ENCODE peak calls at places on chromosome 21, in seven cellular contexts. A is IMR-90, I is body of pancreas, E is cardiac muscle cell, B is endothelial cell of umbilical vein, D is HepG2, T is upper lobe of right lung. S is an unnamed sample. For H3K9me3, the result is how much of the 10 kb centered on the place peaks cover.

GRCh38 chr21:37061926-37062591 is 10.8 kb downstream of the PIGP start:
- DNase-seq in A (no peak), I (no peak), E (no peak), B (no peak), D (peak), T (no peak), S (no peak)

GRCh38 chr21:28154121-28154520 is 838.6 kb downstream of the LTN1 start:
- DNase-seq in A (peak), I (no peak), E (no peak), B (no peak), D (no peak), T (no peak), S (no peak)

GRCh38 chr21:38422067-38422466 is 76.2 kb downstream of the ERG start:
- DNase-seq in A (no peak), I (no peak), E (no peak), B (no peak), D (no peak), T (no peak), S (no peak)

GRCh38 chr21:44011123-44011773 is 861 bp upstream of the TRAPPC10 start:
- DNase-seq in A (no peak), I (peak), E (no peak), B (no peak), D (no peak), T (no peak), S (no peak)

GRCh38 chr21:26753822-26754221 is 91.4 kb downstream of the ADAMTS1 start:
- DNase-seq in A (no peak), I (no peak), E (no peak), B (no peak), D (no peak), T (no peak), S (no peak)

GRCh38 chr21:22961248-22961647 is 1963.0 kb downstream of the NCAM2 start:
- DNase-seq in A (no peak), I (no peak), E (no peak), B (no peak), D (no peak), T (no peak), S (no peak)

GRCh38 chr21:44304846-44305245 is 5.0 kb downstream of the PFKL start:
- DNase-seq in A (peak), I (no peak), E (peak), B (peak), D (peak), T (no peak), S (no peak)

GRCh38 chr21:35217504-35218060 is 168.5 kb upstream of the RUNX1 start:
- DNase-seq in A (peak), I (no peak), E (no peak), B (no peak), D (peak), T (no peak), S (peak)

GRCh38 chr21:24895885-24896734 is 711.2 kb downstream of the MRPL39 start:
- DNase-seq in A (peak), I (no peak), E (peak), B (no peak), D (no peak), T (no peak), S (no peak)

GRCh38 chr21:35508389-35508888 is 459.3 kb upstream of the RUNX1 start:
- DNase-seq in A (peak), I (peak), E (no peak), B (no peak), D (peak), T (peak), S (no peak)

GRCh38 chr21:36946949-36947371 is 19.5 kb downstream of the HLCS start:
- DNase-seq in A (no peak), I (no peak), E (no peak), B (no peak), D (no peak), T (no peak), S (no peak)

GRCh38 chr21:24994717-24995116 is 612.6 kb downstream of the MRPL39 start:
- DNase-seq in A (no peak), I (no peak), E (no peak), B (no peak), D (no peak), T (no peak), S (no peak)

GRCh38 chr21:37047079-37047478 is 25.8 kb downstream of the PIGP start:
- DNase-seq in A (no peak), I (no peak), E (no peak), B (no peak), D (no peak), T (no peak), S (no peak)

GRCh38 chr21:16514316-16514715 is 784.5 kb downstream of the USP25 start:
- DNase-seq in A (no peak), I (no peak), E (no peak), B (no peak), D (no peak), T (no peak), S (no peak)

GRCh38 chr21:17436626-17437111 is 76.2 kb upstream of the CXADR start:
- DNase-seq in A (no peak), I (no peak), E (peak), B (no peak), D (peak), T (no peak), S (no peak)

GRCh38 chr21:27268290-27268689 is 301.4 kb upstream of the ADAMTS5 start:
- DNase-seq in A (peak), I (no peak), E (no peak), B (no peak), D (no peak), T (no peak), S (no peak)

GRCh38 chr21:43367296-43367695 is 59.6 kb downstream of the SIK1 start:
- DNase-seq in A (no peak), I (no peak), E (no peak), B (no peak), D (no peak), T (no peak), S (no peak)

GRCh38 chr21:34820051-34820450 is 151.3 kb downstream of the CLIC6 start:
- DNase-seq in A (no peak), I (no peak), E (no peak), B (no peak), D (no peak), T (no peak), S (no peak)

GRCh38 chr21:34836103-34836932 is 167.5 kb downstream of the CLIC6 start:
- DNase-seq in A (peak), I (peak), E (no peak), B (peak), D (peak), T (peak), S (peak)

GRCh38 chr21:34835526-34835925 is 166.7 kb downstream of the CLIC6 start:
- DNase-seq in A (no peak), I (no peak), E (no peak), B (no peak), D (peak), T (no peak), S (no peak)

GRCh38 chr21:14259669-14260458 is 43.9 kb downstream of the RBM11 start:
- DNase-seq in A (peak), I (no peak), E (peak), B (peak), D (peak), T (no peak), S (no peak)

GRCh38 chr21:36747815-36748381 is 49.0 kb downstream of the SIM2 start:
- DNase-seq in A (peak), I (peak), E (peak), B (peak), D (peak), T (peak), S (no peak)

GRCh38 chr21:33940846-33941245 is 25.2 kb upstream of the ATP5PO start:
- DNase-seq in A (peak), I (no peak), E (no peak), B (no peak), D (no peak), T (no peak), S (no peak)

GRCh38 chr21:26719750-26720149 is 125.5 kb downstream of the ADAMTS1 start:
- DNase-seq in A (no peak), I (no peak), E (no peak), B (no peak), D (no peak), T (no peak), S (no peak)

GRCh38 chr21:26845750-26846035 is 484 bp upstream of the ADAMTS1 start:
- DNase-seq in A (no peak), I (no peak), E (no peak), B (no peak), D (no peak), T (no peak), S (no peak)

GRCh38 chr21:33937146-33937545 is 21.5 kb upstream of the ATP5PO start:
- DNase-seq in A (no peak), I (no peak), E (no peak), B (no peak), D (no peak), T (no peak), S (no peak)

GRCh38 chr21:25934771-25935224 is 200.0 kb downstream of the GABPA start:
- DNase-seq in A (peak), I (peak), E (no peak), B (peak), D (peak), T (peak), S (peak)

GRCh38 chr21:17427157-17427556 is 85.7 kb upstream of the CXADR start:
- DNase-seq in A (no peak), I (no peak), E (no peak), B (no peak), D (no peak), T (no peak), S (no peak)

GRCh38 chr21:44520326-44521300 is 19.4 kb downstream of the KRTAP10-1 start:
- DNase-seq in A (no peak), I (peak), E (no peak), B (no peak), D (no peak), T (peak), S (peak)

GRCh38 chr21:34825101-34825500 is 156.3 kb downstream of the CLIC6 start:
- DNase-seq in A (no peak), I (no peak), E (no peak), B (no peak), D (no peak), T (no peak), S (no peak)

GRCh38 chr21:36846624-36847023 is 119.8 kb downstream of the HLCS start:
- DNase-seq in A (peak), I (no peak), E (no peak), B (no peak), D (no peak), T (no peak), S (no peak)

DNA sequence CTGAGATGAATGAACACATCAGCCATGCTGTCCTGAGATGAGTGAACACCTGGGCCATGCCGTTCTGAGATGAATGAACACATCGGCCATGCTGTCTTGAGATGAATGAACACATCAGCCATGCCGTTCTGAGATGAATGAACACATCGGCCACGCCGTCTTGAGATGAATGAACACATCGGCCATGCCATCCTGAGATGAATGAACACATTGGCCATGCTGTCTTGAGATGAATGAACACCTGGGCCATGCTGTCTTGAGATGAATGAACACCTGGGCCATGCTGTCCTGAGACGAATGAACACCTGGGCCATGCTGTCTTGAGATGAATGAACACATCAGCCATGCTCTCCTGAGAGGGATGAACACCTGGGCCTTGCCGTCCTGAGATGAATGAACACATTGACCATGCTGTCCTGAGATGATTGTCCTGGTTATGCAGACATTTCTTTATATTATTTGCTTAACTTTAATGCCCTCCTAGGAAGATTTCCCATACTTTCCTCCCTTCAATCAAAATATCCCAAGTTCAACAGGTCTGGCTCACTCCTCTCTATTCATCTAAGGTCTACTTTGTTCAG is 48.6 kb upstream of the COL6A1 start:
- DNase-seq in A (no peak), I (no peak), E (no peak), B (no peak), D (no peak), T (no peak), S (no peak)
- H3K9me3 ChIP-seq in A (under half), I (under half), E (under half), B (under half), D (under half), T (under half), S (under half)

GRCh38 chr21:41778974-41779600 is 12.2 kb upstream of the RIPK4 start:
- DNase-seq in A (no peak), I (no peak), E (peak), B (no peak), D (peak), T (peak), S (no peak)

GRCh38 chr21:41779659-41780058 is 12.8 kb upstream of the RIPK4 start:
- DNase-seq in A (no peak), I (no peak), E (no peak), B (no peak), D (no peak), T (no peak), S (no peak)

GRCh38 chr21:41780337-41781046 is 13.6 kb upstream of the RIPK4 start:
- DNase-seq in A (no peak), I (no peak), E (no peak), B (no peak), D (no peak), T (no peak), S (no peak)

GRCh38 chr21:41776778-41777177 is 9.9 kb upstream of the RIPK4 start:
- DNase-seq in A (no peak), I (no peak), E (no peak), B (no peak), D (no peak), T (no peak), S (no peak)

GRCh38 chr21:41777934-41778815 is 11.3 kb upstream of the RIPK4 start:
- DNase-seq in A (peak), I (peak), E (peak), B (peak), D (peak), T (peak), S (peak)
- H3K4me3 ChIP-seq in A (no peak), I (no peak), E (no peak), B (no peak), D (no peak), T (no peak), S (no peak)

DNA sequence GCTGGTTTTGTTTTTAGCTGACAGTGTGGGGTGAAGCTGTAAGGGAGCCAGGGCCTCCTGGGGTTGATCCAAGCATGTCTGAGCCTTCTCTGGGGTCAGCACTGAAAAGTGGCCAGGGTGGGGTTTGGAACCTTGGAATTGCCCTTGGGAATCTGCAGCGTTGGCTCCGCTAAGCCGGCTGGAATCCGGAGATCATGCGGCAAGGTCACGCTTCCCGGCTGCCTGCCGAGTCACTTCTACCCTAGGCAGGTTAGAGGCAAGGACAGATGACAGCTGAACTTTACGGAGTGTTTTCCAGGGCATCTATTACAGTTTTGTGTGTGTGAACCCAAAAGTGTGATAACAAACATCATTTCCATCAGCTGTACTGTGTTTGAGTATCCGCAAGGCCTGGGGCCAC is 17.1 kb downstream of the ABCG1 start:
- DNase-seq in A (no peak), I (peak), E (peak), B (no peak), D (no peak), T (no peak), S (no peak)
- H3K9me3 ChIP-seq in A (under half), I (under half), E (under half), B (under half), D (under half), T (under half), S (under half)

GRCh38 chr21:32424674-32425073 is 12.2 kb downstream of the EVA1C start:
- DNase-seq in A (no peak), I (no peak), E (no peak), B (no peak), D (no peak), T (no peak), S (no peak)

GRCh38 chr21:32426066-32426465 is 13.6 kb downstream of the EVA1C start:
- DNase-seq in A (no peak), I (no peak), E (no peak), B (no peak), D (no peak), T (no peak), S (no peak)

GRCh38 chr21:32426592-32427051 is 14.1 kb downstream of the EVA1C start:
- DNase-seq in A (peak), I (no peak), E (no peak), B (peak), D (peak), T (peak), S (no peak)

GRCh38 chr21:32423846-32424535 is 11.5 kb downstream of the EVA1C start:
- DNase-seq in A (no peak), I (no peak), E (no peak), B (peak), D (no peak), T (no peak), S (no peak)

DNA sequence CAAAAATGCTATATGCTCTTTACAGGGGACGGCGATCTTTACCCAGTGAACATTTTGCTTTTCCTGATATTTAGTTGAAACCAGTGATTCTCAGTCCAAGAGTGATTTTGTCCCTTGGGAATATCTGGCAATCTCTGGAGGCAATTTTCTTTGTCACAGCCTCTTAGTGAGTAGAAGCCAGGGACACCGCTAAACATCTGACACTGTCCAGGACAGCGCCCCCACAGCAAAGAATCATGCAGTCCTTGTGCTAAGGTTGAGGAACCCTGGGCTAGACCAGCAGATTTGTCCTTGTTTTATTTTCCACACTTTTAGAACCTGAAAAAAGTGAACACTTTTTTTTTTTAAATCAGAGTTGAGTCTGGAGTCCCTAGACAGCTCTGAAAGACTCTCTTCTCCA is 13.1 kb downstream of the EVA1C start:
- DNase-seq in A (no peak), I (no peak), E (no peak), B (no peak), D (no peak), T (no peak), S (no peak)
- H3K4me3 ChIP-seq in A (no peak), I (no peak), E (no peak), B (no peak), D (no peak), T (no peak), S (no peak)

DNA sequence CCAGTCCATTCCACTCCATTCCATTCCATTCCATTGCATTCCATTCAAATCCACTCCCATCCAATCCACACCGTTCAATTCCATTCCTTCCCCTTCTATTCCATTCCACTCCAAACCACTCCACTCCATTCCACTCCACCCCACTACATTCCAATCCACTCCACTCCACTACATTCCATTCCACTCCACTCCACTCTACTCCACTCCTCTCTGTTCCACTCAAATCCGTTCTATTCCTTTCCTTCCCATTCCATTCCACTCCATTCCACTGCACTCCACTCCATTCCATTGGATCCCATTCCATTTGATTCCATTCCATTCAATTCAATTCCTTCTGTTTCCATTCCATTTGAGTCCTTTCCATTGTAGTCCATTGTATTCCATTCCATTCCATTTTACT is 2568.3 kb upstream of the TPTE start:
- DNase-seq in A (no peak), I (no peak), E (no peak), B (no peak), D (no peak), T (no peak), S (no peak)
- H3K9me3 ChIP-seq in A (half or more), I (half or more), E (half or more), B (half or more), D (under half), T (half or more), S (under half)

S was measured in RWPE2.